ENCODE peak calls at places on chromosomes 7 and 10, in nine cellular contexts. N is GM20000, M is HFF-Myc, U is fibroblast of the aortic adventitia, P is pancreas, D is fibroblast of lung, L is body of pancreas, C is cardiac muscle cell, W is AG04449. J is an unnamed sample.
A peak's percentile ranks its signal among the peaks of the same experiment; 100 is the strongest.

GRCh38 chr7:72405389-72405788 is 6.7 kb downstream of the CALN1 start:
- DNase-seq in D (no peak), P (no peak), N (no peak), M (no peak), C (no peak), W (no peak), L (no peak), U (no peak), J (no peak)

GRCh38 chr10:77269163-77269562 is 368.4 kb downstream of the KCNMA1 start:
- DNase-seq in M (no peak), L (no peak), W (no peak), D (no peak), C (no peak), P (no peak), N (no peak), U (no peak), J (no peak)

GRCh38 chr10:63197304-63198092 is 64.4 kb downstream of the NRBF2 start:
- DNase-seq in D (peak; percentile 97), N (no peak), C (no peak), L (no peak), U (peak; percentile 95), P (no peak), M (peak; percentile 17), W (peak; percentile 70), J (peak; percentile 73)

GRCh38 chr10:70440296-70441160 is 953 bp downstream of the NODAL start:
- DNase-seq in D (no peak), W (no peak), P (no peak), N (no peak), U (no peak), M (no peak), C (no peak), L (no peak), J (no peak)

GRCh38 chr7:69403169-69403568 is 195.1 kb upstream of the AUTS2 start:
- DNase-seq in C (peak; percentile 10), P (no peak), W (no peak), M (no peak), U (no peak), N (peak; percentile 46), L (no peak), D (no peak), J (no peak)

GRCh38 chr7:69967152-69967591 is 368.9 kb downstream of the AUTS2 start:
- DNase-seq in P (peak; percentile 17), D (peak; percentile 2), M (no peak), N (no peak), W (no peak), L (peak; percentile 13), U (no peak), C (peak; percentile 53), J (no peak)

GRCh38 chr10:83075395-83076072 is 1063.8 kb upstream of the GHITM start:
- DNase-seq in L (no peak), P (no peak), U (no peak), M (no peak), N (no peak), C (no peak), W (no peak), D (no peak), J (no peak)

GRCh38 chr10:119306514-119306951 is 99.2 kb downstream of the GRK5 start:
- DNase-seq in N (peak; percentile 83), M (no peak), D (no peak), L (no peak), P (no peak), W (no peak), C (no peak), U (no peak), J (no peak)

GRCh38 chr10:110562348-110562747 is 5.1 kb upstream of the SMC3 start:
- DNase-seq in N (no peak), M (no peak), D (peak; percentile 17), L (no peak), W (no peak), C (no peak), U (no peak), P (no peak), J (no peak)

GRCh38 chr10:125156196-125156595 is 4.2 kb downstream of the CTBP2 start:
- DNase-seq in U (no peak), C (no peak), L (no peak), W (no peak), N (no peak), P (no peak), D (no peak), M (no peak), J (peak; percentile 41)

GRCh38 chr7:28360739-28361138 is 51.6 kb upstream of the CREB5 start:
- DNase-seq in D (no peak), U (no peak), M (no peak), C (no peak), P (no peak), W (no peak), N (no peak), L (no peak), J (no peak)

GRCh38 chr10:13684252-13684791 is 97.6 kb downstream of the PRPF18 start:
- DNase-seq in U (peak; percentile 79), M (no peak), D (peak; percentile 81), C (no peak), N (no peak), W (no peak), P (no peak), L (peak; percentile 31), J (peak; percentile 78)

GRCh38 chr10:42982886-42983594 is 93.8 kb upstream of the RET start:
- DNase-seq in W (no peak), N (no peak), U (no peak), D (no peak), L (peak; percentile 0), M (no peak), C (no peak), P (peak; percentile 4), J (no peak)

GRCh38 chr7:19964198-19964597 is 190.8 kb upstream of the TMEM196 start:
- DNase-seq in W (no peak), U (peak; percentile 84), M (no peak), L (no peak), D (peak; percentile 41), P (no peak), N (no peak), C (no peak), J (no peak)

GRCh38 chr7:46532571-46532970 is 611.5 kb upstream of the IGFBP3 start:
- DNase-seq in N (no peak), W (no peak), M (no peak), P (no peak), L (no peak), C (no peak), U (no peak), D (no peak), J (no peak)

GRCh38 chr7:82015751-82016150 is 245.9 kb upstream of the HGF start:
- DNase-seq in P (no peak), N (no peak), L (no peak), W (no peak), D (peak; percentile 29), M (no peak), U (peak; percentile 32), C (no peak), J (peak; percentile 37)

GRCh38 chr7:101124376-101125056 is 2.4 kb upstream of the SERPINE1 start:
- DNase-seq in P (no peak), D (peak; percentile 69), C (no peak), W (no peak), N (no peak), U (peak; percentile 62), M (peak; percentile 81), L (no peak), J (peak; percentile 96)

GRCh38 chr7:101978683-101979082 is 161.3 kb downstream of the CUX1 start:
- DNase-seq in D (no peak), M (no peak), U (no peak), W (no peak), N (no peak), L (no peak), C (no peak), P (no peak), J (no peak)

GRCh38 chr10:14146005-14146404 is 184.7 kb downstream of the FRMD4A start:
- DNase-seq in C (no peak), P (no peak), W (peak; percentile 44), D (peak; percentile 83), L (no peak), M (peak; percentile 14), N (no peak), U (peak; percentile 24), J (peak; percentile 48)

GRCh38 chr10:28822719-28823464 is 145.6 kb downstream of the BAMBI start:
- DNase-seq in N (no peak), W (no peak), U (no peak), D (no peak), P (no peak), M (no peak), C (peak; percentile 77), L (no peak), J (peak; percentile 42)

GRCh38 chr10:3781458-3782098 is 3.4 kb downstream of the KLF6 start:
- DNase-seq in P (peak; percentile 36), C (no peak), W (no peak), D (peak; percentile 73), N (no peak), L (peak; percentile 64), U (peak; percentile 71), M (no peak), J (peak; percentile 83)

GRCh38 chr7:43511029-43511428 is 71.9 kb upstream of the STK17A start:
- DNase-seq in U (no peak), N (no peak), W (no peak), C (no peak), P (no peak), L (no peak), M (no peak), D (no peak), J (no peak)
- TF ChIP-seq CTCF in U (no peak), N (no peak), W (peak; percentile 1), C (no peak), P (no peak), L (no peak), M (no peak), D (no peak), J (no peak)

GRCh38 chr7:77903597-77903996 is 105.0 kb downstream of the PHTF2 start:
- DNase-seq in M (no peak), P (no peak), D (no peak), W (no peak), N (peak; percentile 9), L (peak; percentile 16), C (no peak), U (peak; percentile 15), J (no peak)
- TF ChIP-seq CTCF in M (no peak), P (no peak), D (peak; percentile 23), W (peak; percentile 0), N (peak; percentile 14), L (no peak), C (peak; percentile 20), U (peak; percentile 18), J (peak; percentile 30)

GRCh38 chr10:95907454-95908253 is at the start of gene CC2D2B:
- DNase-seq in W (no peak), N (peak; percentile 84), C (peak; percentile 93), P (peak; percentile 81), M (peak; percentile 37), D (peak; percentile 85), L (peak; percentile 87), U (peak; percentile 79), J (peak; percentile 82)
- TF ChIP-seq CTCF in W (peak; percentile 21), N (no peak), C (peak; percentile 9), P (no peak), M (no peak), D (no peak), L (no peak), U (no peak), J (no peak)

DNA sequence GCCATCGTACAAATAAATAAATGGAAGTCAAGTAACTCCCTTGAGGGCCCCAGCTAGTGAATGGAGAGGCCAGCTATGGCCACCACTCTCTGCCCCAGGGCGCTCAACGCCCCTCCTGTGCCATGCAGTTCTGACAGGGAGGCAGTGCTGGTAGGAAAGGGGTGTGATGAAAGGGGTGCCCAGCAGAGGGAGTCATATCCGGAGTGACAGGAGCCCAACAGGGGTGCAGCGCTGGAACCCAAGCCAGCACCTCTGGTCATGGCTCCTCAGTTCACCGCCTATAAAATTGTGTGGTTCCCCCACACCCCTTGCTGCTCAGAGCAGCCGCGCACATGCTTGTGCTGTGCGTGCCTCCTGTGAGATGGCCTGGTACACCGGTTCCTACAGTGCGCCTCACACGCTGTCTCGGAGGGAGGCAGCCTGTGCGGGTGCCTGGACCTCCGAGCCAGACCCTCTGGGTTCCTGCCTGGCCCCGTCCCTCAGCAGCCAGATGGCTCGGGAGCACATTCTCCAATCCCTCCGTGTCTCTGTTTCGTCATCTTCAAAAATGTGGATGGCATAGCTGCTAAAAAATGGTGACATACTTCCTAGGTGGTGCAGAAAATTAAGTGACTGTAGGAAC is 125.6 kb downstream of the EGFR start:
- DNase-seq in C (no peak), U (no peak), M (no peak), W (no peak), L (no peak), P (no peak), N (no peak), D (no peak), J (no peak)
- TF ChIP-seq CTCF in C (no peak), U (no peak), M (peak; percentile 33), W (peak; percentile 33), L (no peak), P (no peak), N (no peak), D (no peak), J (peak; percentile 44)